ENCODE peak calls at places on chromosomes 6 and 20, in six cellular contexts. One of them, this sample, is unnamed.

GRCh38 chr6:3751019-3751729 is at the start of gene PXDC1:
- DNase-seq in activated CD4-positive, alpha-beta T cell treated with anti-CD3 and anti-CD28 coated beads, Interleukin-2, amount 10 ng/mL, durations not matched to agents 24 days and 14 days: peak; percentile 77
- DNase-seq in HT-29: peak; percentile 33
- DNase-seq in T-cell: peak; percentile 36
- DNase-seq in EL: no peak
- DNase-seq in HFFc6: no peak
- DNase-seq in this sample: peak; percentile 40

GRCh38 chr6:36893976-36894932 is 8.5 kb downstream of the C6orf89 start:
- DNase-seq in activated CD4-positive, alpha-beta T cell treated with anti-CD3 and anti-CD28 coated beads, Interleukin-2, amount 10 ng/mL, durations not matched to agents 24 days and 14 days: no peak
- DNase-seq in HT-29: no peak
- DNase-seq in T-cell: no peak
- DNase-seq in EL: no peak
- DNase-seq in HFFc6: no peak
- DNase-seq in this sample: no peak

GRCh38 chr6:44049163-44049988 is 77.9 kb downstream of the MRPL14 start:
- DNase-seq in activated CD4-positive, alpha-beta T cell treated with anti-CD3 and anti-CD28 coated beads, Interleukin-2, amount 10 ng/mL, durations not matched to agents 24 days and 14 days: peak; percentile 79
- DNase-seq in HT-29: no peak
- DNase-seq in T-cell: no peak
- DNase-seq in EL: peak; percentile 53
- DNase-seq in HFFc6: no peak
- DNase-seq in this sample: peak; percentile 82

GRCh38 chr6:140623498-140623897 is 1249.0 kb upstream of the CITED2 start:
- DNase-seq in activated CD4-positive, alpha-beta T cell treated with anti-CD3 and anti-CD28 coated beads, Interleukin-2, amount 10 ng/mL, durations not matched to agents 24 days and 14 days: no peak
- DNase-seq in HT-29: no peak
- DNase-seq in T-cell: no peak
- DNase-seq in EL: peak; percentile 77
- DNase-seq in HFFc6: peak; percentile 75
- DNase-seq in this sample: peak; percentile 94

GRCh38 chr20:34861386-34862084 is 11.1 kb downstream of the GGT7 start:
- DNase-seq in activated CD4-positive, alpha-beta T cell treated with anti-CD3 and anti-CD28 coated beads, Interleukin-2, amount 10 ng/mL, durations not matched to agents 24 days and 14 days: no peak
- DNase-seq in HT-29: peak; percentile 88
- DNase-seq in T-cell: no peak
- DNase-seq in EL: no peak
- DNase-seq in HFFc6: no peak
- DNase-seq in this sample: no peak

GRCh38 chr20:528923-529594 is 14.5 kb downstream of the CSNK2A1 start:
- DNase-seq in activated CD4-positive, alpha-beta T cell treated with anti-CD3 and anti-CD28 coated beads, Interleukin-2, amount 10 ng/mL, durations not matched to agents 24 days and 14 days: no peak
- DNase-seq in HT-29: no peak
- DNase-seq in T-cell: no peak
- DNase-seq in EL: peak; percentile 83
- DNase-seq in HFFc6: peak; percentile 79
- DNase-seq in this sample: peak; percentile 76

GRCh38 chr6:150584596-150584995 is 15.1 kb upstream of the PLEKHG1 start:
- DNase-seq in activated CD4-positive, alpha-beta T cell treated with anti-CD3 and anti-CD28 coated beads, Interleukin-2, amount 10 ng/mL, durations not matched to agents 24 days and 14 days: no peak
- DNase-seq in HT-29: no peak
- DNase-seq in T-cell: no peak
- DNase-seq in EL: no peak
- DNase-seq in HFFc6: no peak
- DNase-seq in this sample: no peak

GRCh38 chr20:16393836-16394235 is 179.4 kb downstream of the KIF16B start:
- DNase-seq in activated CD4-positive, alpha-beta T cell treated with anti-CD3 and anti-CD28 coated beads, Interleukin-2, amount 10 ng/mL, durations not matched to agents 24 days and 14 days: no peak
- DNase-seq in HT-29: no peak
- DNase-seq in T-cell: no peak
- DNase-seq in EL: no peak
- DNase-seq in HFFc6: no peak
- DNase-seq in this sample: no peak

GRCh38 chr6:74368746-74369145 is 672.7 kb downstream of the CD109 start:
- DNase-seq in activated CD4-positive, alpha-beta T cell treated with anti-CD3 and anti-CD28 coated beads, Interleukin-2, amount 10 ng/mL, durations not matched to agents 24 days and 14 days: no peak
- DNase-seq in HT-29: no peak
- DNase-seq in T-cell: no peak
- DNase-seq in EL: peak; percentile 13
- DNase-seq in HFFc6: no peak
- DNase-seq in this sample: peak; percentile 60

GRCh38 chr6:32168350-32168749 is 4.0 kb downstream of the EGFL8 start:
- DNase-seq in activated CD4-positive, alpha-beta T cell treated with anti-CD3 and anti-CD28 coated beads, Interleukin-2, amount 10 ng/mL, durations not matched to agents 24 days and 14 days: no peak
- DNase-seq in HT-29: no peak
- DNase-seq in T-cell: no peak
- DNase-seq in EL: no peak
- DNase-seq in HFFc6: no peak
- DNase-seq in this sample: no peak

GRCh38 chr6:73143551-73143950 is 81.7 kb downstream of the KHDC1L start:
- DNase-seq in activated CD4-positive, alpha-beta T cell treated with anti-CD3 and anti-CD28 coated beads, Interleukin-2, amount 10 ng/mL, durations not matched to agents 24 days and 14 days: no peak
- DNase-seq in HT-29: no peak
- DNase-seq in T-cell: no peak
- DNase-seq in EL: no peak
- DNase-seq in HFFc6: no peak
- DNase-seq in this sample: no peak

GRCh38 chr6:41577356-41577864 is 31.2 kb downstream of the FOXP4 start:
- DNase-seq in activated CD4-positive, alpha-beta T cell treated with anti-CD3 and anti-CD28 coated beads, Interleukin-2, amount 10 ng/mL, durations not matched to agents 24 days and 14 days: no peak
- DNase-seq in HT-29: no peak
- DNase-seq in T-cell: no peak
- DNase-seq in EL: no peak
- DNase-seq in HFFc6: no peak
- DNase-seq in this sample: no peak

GRCh38 chr6:66623050-66623449 is 916.0 kb upstream of the EYS start:
- DNase-seq in activated CD4-positive, alpha-beta T cell treated with anti-CD3 and anti-CD28 coated beads, Interleukin-2, amount 10 ng/mL, durations not matched to agents 24 days and 14 days: no peak
- DNase-seq in HT-29: no peak
- DNase-seq in T-cell: no peak
- DNase-seq in EL: no peak
- DNase-seq in HFFc6: no peak
- DNase-seq in this sample: no peak

GRCh38 chr6:29553268-29554057 is 6.1 kb downstream of the UBD start:
- DNase-seq in activated CD4-positive, alpha-beta T cell treated with anti-CD3 and anti-CD28 coated beads, Interleukin-2, amount 10 ng/mL, durations not matched to agents 24 days and 14 days: peak; percentile 70
- DNase-seq in HT-29: no peak
- DNase-seq in T-cell: peak; percentile 12
- DNase-seq in EL: peak; percentile 60
- DNase-seq in HFFc6: no peak
- DNase-seq in this sample: no peak

GRCh38 chr6:69894578-69895347 is 28.4 kb downstream of the COL19A1 start:
- DNase-seq in activated CD4-positive, alpha-beta T cell treated with anti-CD3 and anti-CD28 coated beads, Interleukin-2, amount 10 ng/mL, durations not matched to agents 24 days and 14 days: no peak
- DNase-seq in HT-29: no peak
- DNase-seq in T-cell: no peak
- DNase-seq in EL: peak; percentile 16
- DNase-seq in HFFc6: no peak
- DNase-seq in this sample: peak; percentile 89

GRCh38 chr6:153947817-153948447 is 91.1 kb upstream of the OPRM1 start:
- DNase-seq in activated CD4-positive, alpha-beta T cell treated with anti-CD3 and anti-CD28 coated beads, Interleukin-2, amount 10 ng/mL, durations not matched to agents 24 days and 14 days: peak; percentile 56
- DNase-seq in HT-29: peak; percentile 55
- DNase-seq in T-cell: no peak
- DNase-seq in EL: peak; percentile 6
- DNase-seq in HFFc6: peak; percentile 18
- DNase-seq in this sample: peak; percentile 26

GRCh38 chr20:48826883-48827771 is 672 bp downstream of the PREX1 start:
- DNase-seq in activated CD4-positive, alpha-beta T cell treated with anti-CD3 and anti-CD28 coated beads, Interleukin-2, amount 10 ng/mL, durations not matched to agents 24 days and 14 days: peak; percentile 81
- DNase-seq in HT-29: no peak
- DNase-seq in T-cell: no peak
- DNase-seq in EL: peak; percentile 45
- DNase-seq in HFFc6: no peak
- DNase-seq in this sample: peak; percentile 54

GRCh38 chr20:16100111-16100510 is 473.1 kb downstream of the KIF16B start:
- DNase-seq in activated CD4-positive, alpha-beta T cell treated with anti-CD3 and anti-CD28 coated beads, Interleukin-2, amount 10 ng/mL, durations not matched to agents 24 days and 14 days: no peak
- DNase-seq in HT-29: no peak
- DNase-seq in T-cell: no peak
- DNase-seq in EL: no peak
- DNase-seq in HFFc6: no peak
- DNase-seq in this sample: no peak

GRCh38 chr6:153958860-153959259 is 80.2 kb upstream of the OPRM1 start:
- DNase-seq in activated CD4-positive, alpha-beta T cell treated with anti-CD3 and anti-CD28 coated beads, Interleukin-2, amount 10 ng/mL, durations not matched to agents 24 days and 14 days: no peak
- DNase-seq in HT-29: no peak
- DNase-seq in T-cell: no peak
- DNase-seq in EL: no peak
- DNase-seq in HFFc6: no peak
- DNase-seq in this sample: no peak

GRCh38 chr6:48449002-48449401 is 338.0 kb upstream of the PTCHD4 start:
- DNase-seq in activated CD4-positive, alpha-beta T cell treated with anti-CD3 and anti-CD28 coated beads, Interleukin-2, amount 10 ng/mL, durations not matched to agents 24 days and 14 days: no peak
- DNase-seq in HT-29: peak; percentile 9
- DNase-seq in T-cell: no peak
- DNase-seq in EL: no peak
- DNase-seq in HFFc6: no peak
- DNase-seq in this sample: no peak

GRCh38 chr6:110430236-110430635 is 14.9 kb upstream of the DDO start:
- DNase-seq in activated CD4-positive, alpha-beta T cell treated with anti-CD3 and anti-CD28 coated beads, Interleukin-2, amount 10 ng/mL, durations not matched to agents 24 days and 14 days: no peak
- DNase-seq in HT-29: no peak
- DNase-seq in T-cell: no peak
- DNase-seq in EL: no peak
- DNase-seq in HFFc6: no peak
- DNase-seq in this sample: peak; percentile 16

GRCh38 chr6:56329296-56330050 is 82.1 kb upstream of the COL21A1 start:
- DNase-seq in activated CD4-positive, alpha-beta T cell treated with anti-CD3 and anti-CD28 coated beads, Interleukin-2, amount 10 ng/mL, durations not matched to agents 24 days and 14 days: no peak
- DNase-seq in HT-29: no peak
- DNase-seq in T-cell: no peak
- DNase-seq in EL: peak; percentile 21
- DNase-seq in HFFc6: peak; percentile 35
- DNase-seq in this sample: peak; percentile 49

GRCh38 chr6:137704802-137705165 is 162.3 kb upstream of the TNFAIP3 start:
- DNase-seq in activated CD4-positive, alpha-beta T cell treated with anti-CD3 and anti-CD28 coated beads, Interleukin-2, amount 10 ng/mL, durations not matched to agents 24 days and 14 days: no peak
- DNase-seq in HT-29: no peak
- DNase-seq in T-cell: no peak
- DNase-seq in EL: no peak
- DNase-seq in HFFc6: no peak
- DNase-seq in this sample: no peak

GRCh38 chr20:17854307-17854903 is 114.2 kb downstream of the SNX5 start:
- DNase-seq in activated CD4-positive, alpha-beta T cell treated with anti-CD3 and anti-CD28 coated beads, Interleukin-2, amount 10 ng/mL, durations not matched to agents 24 days and 14 days: no peak
- DNase-seq in HT-29: peak; percentile 44
- DNase-seq in T-cell: no peak
- DNase-seq in EL: peak; percentile 51
- DNase-seq in HFFc6: no peak
- DNase-seq in this sample: peak; percentile 71

This sample was measured in M059J.